ENCODE peak calls at places on chromosome 9, in six cellular contexts. O is pancreas, E is prostate gland, S is cardiac muscle cell, I is tibial artery, T is BJ. A is an unnamed sample.

GRCh38 chr9:109986423-109987055 is 206.5 kb downstream of the PALM2AKAP2 start:
- DNase-seq in O (no peak), E (no peak), S (no peak), I (no peak), T (peak), A (peak)

GRCh38 chr9:87249029-87249428 is 248.6 kb upstream of the DAPK1 start:
- DNase-seq in O (no peak), E (peak), S (peak), I (no peak), T (no peak), A (no peak)

GRCh38 chr9:93094294-93095204 is 1.5 kb upstream of the CARD19 start:
- DNase-seq in O (peak), E (no peak), S (peak), I (peak), T (no peak), A (no peak)

GRCh38 chr9:135820661-135821060 is 86.7 kb downstream of the CAMSAP1 start:
- DNase-seq in O (no peak), E (no peak), S (no peak), I (peak), T (no peak), A (no peak)

GRCh38 chr9:801399-802071 is 40.0 kb upstream of the DMRT1 start:
- DNase-seq in O (no peak), E (no peak), S (no peak), I (no peak), T (no peak), A (peak)

GRCh38 chr9:131656356-131657030 is 83.4 kb downstream of the RAPGEF1 start:
- DNase-seq in O (no peak), E (peak), S (no peak), I (peak), T (no peak), A (no peak)

GRCh38 chr9:27118916-27119315 is 9.9 kb downstream of the TEK start:
- DNase-seq in O (no peak), E (no peak), S (no peak), I (no peak), T (no peak), A (peak)

GRCh38 chr9:135291165-135291564 is 188.4 kb upstream of the PPP1R26 start:
- DNase-seq in O (no peak), E (no peak), S (no peak), I (no peak), T (no peak), A (no peak)

GRCh38 chr9:21286654-21287053 is 18.5 kb downstream of the IFNA5 start:
- DNase-seq in O (no peak), E (no peak), S (no peak), I (no peak), T (no peak), A (no peak)

GRCh38 chr9:33311953-33312352 is 21.6 kb downstream of the NFX1 start:
- DNase-seq in O (no peak), E (no peak), S (no peak), I (no peak), T (no peak), A (peak)

GRCh38 chr9:108057421-108058136 is 568.0 kb upstream of the KLF4 start:
- DNase-seq in O (no peak), E (peak), S (no peak), I (no peak), T (peak), A (peak)

DNA sequence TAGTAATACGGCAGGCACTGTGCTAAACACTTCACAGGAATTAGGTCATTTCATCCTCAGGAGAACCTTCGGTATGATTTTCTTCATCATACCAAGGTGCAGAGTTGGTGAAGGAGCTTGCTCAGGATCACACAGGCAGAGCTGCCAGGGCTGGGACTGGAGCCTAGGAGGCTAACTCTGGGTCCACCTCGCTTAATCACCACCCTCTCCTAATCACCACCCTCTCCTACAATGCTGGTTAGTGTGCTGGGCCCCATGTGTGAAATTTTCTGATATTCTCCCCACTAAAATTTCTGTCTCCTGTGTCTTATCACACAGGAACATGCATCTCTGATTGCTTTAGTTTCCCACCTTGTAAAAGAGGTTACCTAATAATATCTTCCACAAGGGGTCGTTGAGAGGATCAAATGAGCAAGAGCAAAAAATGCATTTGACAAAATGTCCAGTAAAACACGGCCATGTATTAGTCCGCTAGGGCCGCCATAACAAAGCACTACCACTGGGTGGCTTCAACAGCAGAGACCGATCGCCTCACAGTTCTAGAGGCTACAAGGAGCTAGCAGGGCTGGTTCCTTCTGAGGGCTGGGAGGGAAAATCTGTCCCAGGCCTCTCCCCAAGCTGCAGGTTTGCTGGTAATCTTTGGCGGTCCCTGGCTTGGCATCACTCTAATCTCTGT is 128.2 kb upstream of the NFIB start:
- DNase-seq in O (no peak), E (no peak), S (peak), I (no peak), T (no peak), A (no peak)
- TF ChIP-seq CTCF in O (no peak), E (no peak), S (peak), I (no peak), T (peak), A (peak)

GRCh38 chr9:99015448-99015847 is 71.7 kb downstream of the COL15A1 start:
- DNase-seq in O (no peak), E (no peak), S (no peak), I (no peak), T (no peak), A (no peak)
- TF ChIP-seq CTCF in O (no peak), E (no peak), S (no peak), I (no peak), T (no peak), A (no peak)

DNA sequence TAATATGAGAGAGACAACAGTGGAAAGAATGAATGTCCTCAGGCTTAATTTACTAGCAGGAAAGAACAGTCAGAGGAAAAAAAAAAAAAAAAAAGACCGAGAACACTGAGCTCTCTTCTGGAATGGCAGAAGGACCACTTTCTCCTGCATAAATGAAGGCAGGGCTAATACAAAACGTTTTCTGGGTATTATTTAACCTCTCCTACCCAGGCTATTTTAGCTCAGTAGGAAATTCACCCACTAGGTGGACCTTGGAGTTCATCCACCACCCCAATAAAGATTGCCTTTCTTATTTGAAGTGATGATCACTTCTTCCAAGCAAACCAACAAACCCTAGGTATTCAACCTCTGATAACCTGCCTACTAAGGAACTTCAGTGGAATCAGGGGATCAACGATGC is 3.7 kb downstream of the GLIS3 start:
- DNase-seq in O (no peak), E (no peak), S (no peak), I (no peak), T (no peak), A (no peak)
- TF ChIP-seq CTCF in O (no peak), E (no peak), S (peak), I (no peak), T (no peak), A (peak)

GRCh38 chr9:31799953-31800609 is 584.4 kb upstream of the ACO1 start:
- DNase-seq in O (no peak), E (no peak), S (peak), I (no peak), T (no peak), A (no peak)
- TF ChIP-seq CTCF in O (no peak), E (peak), S (peak), I (no peak), T (peak), A (no peak)

GRCh38 chr9:133419005-133419404 is 1.2 kb upstream of the REXO4 start:
- DNase-seq in O (no peak), E (no peak), S (no peak), I (no peak), T (no peak), A (no peak)

GRCh38 chr9:133424187-133424586 is 2.0 kb downstream of the ADAMTS13 start:
- DNase-seq in O (no peak), E (no peak), S (no peak), I (no peak), T (no peak), A (no peak)

GRCh38 chr9:133423216-133423615 is 1.0 kb downstream of the ADAMTS13 start:
- DNase-seq in O (no peak), E (no peak), S (no peak), I (no peak), T (no peak), A (no peak)

GRCh38 chr9:133420392-133420827 is 1.8 kb upstream of the ADAMTS13 start:
- DNase-seq in O (no peak), E (no peak), S (no peak), I (no peak), T (no peak), A (no peak)

GRCh38 chr9:133421615-133422542 is at the start of gene ADAMTS13:
- DNase-seq in O (no peak), E (no peak), S (no peak), I (no peak), T (no peak), A (no peak)
- TF ChIP-seq CTCF in O (no peak), E (no peak), S (peak), I (no peak), T (no peak), A (peak)